ENCODE peak calls at places on chromosomes 6 and 20, in five cellular contexts. L is GM12878, K is HepG2, P is NT2/D1, E is H1. H is an unnamed sample.
A peak's percentile ranks its signal among the peaks of the same experiment; 100 is the strongest.

GRCh38 chr6:148272084-148272483 is 70.6 kb upstream of the SASH1 start:
- DNase-seq in L (no peak), K (no peak), P (no peak), E (no peak), H (no peak)

GRCh38 chr6:33549196-33549595 is 30.9 kb downstream of the BAK1 start:
- DNase-seq in L (no peak), K (no peak), P (no peak), E (no peak), H (no peak)

GRCh38 chr20:62457098-62457497 is 18.7 kb downstream of the GATA5 start:
- DNase-seq in L (no peak), K (no peak), P (no peak), E (no peak), H (no peak)

GRCh38 chr20:3174442-3175263 is 1.3 kb upstream of the LZTS3 start:
- DNase-seq in L (no peak), K (no peak), P (peak; percentile 63), E (peak; percentile 31), H (no peak)

GRCh38 chr20:24936526-24937407 is 12.3 kb upstream of the CST7 start:
- DNase-seq in L (no peak), K (no peak), P (no peak), E (no peak), H (no peak)

GRCh38 chr20:51861726-51862466 is 59.6 kb upstream of the SALL4 start:
- DNase-seq in L (no peak), K (no peak), P (peak; percentile 70), E (no peak), H (no peak)

GRCh38 chr20:62258499-62259293 is 20.4 kb downstream of the OSBPL2 start:
- DNase-seq in L (no peak), K (no peak), P (no peak), E (no peak), H (no peak)

GRCh38 chr20:36035720-36036119 is 67.3 kb downstream of the CNBD2 start:
- DNase-seq in L (no peak), K (no peak), P (no peak), E (no peak), H (no peak)

GRCh38 chr6:105573138-105573537 is 170.3 kb upstream of the PREP start:
- DNase-seq in L (no peak), K (no peak), P (no peak), E (no peak), H (no peak)

GRCh38 chr6:159540152-159540551 is 152.9 kb downstream of the SOD2 start:
- DNase-seq in L (no peak), K (peak; percentile 36), P (peak; percentile 16), E (peak; percentile 41), H (peak; percentile 80)

GRCh38 chr6:3759656-3760245 is 8.2 kb upstream of the PXDC1 start:
- DNase-seq in L (no peak), K (peak; percentile 43), P (no peak), E (no peak), H (no peak)

GRCh38 chr20:51249781-51250180 is 226.9 kb upstream of the KCNG1 start:
- DNase-seq in L (no peak), K (no peak), P (no peak), E (no peak), H (no peak)

GRCh38 chr6:141029908-141030307 is 1102.8 kb upstream of the GJE1 start:
- DNase-seq in L (no peak), K (no peak), P (no peak), E (no peak), H (no peak)

GRCh38 chr6:160978141-160978926 is 13.2 kb upstream of the MAP3K4 start:
- DNase-seq in L (no peak), K (no peak), P (no peak), E (no peak), H (no peak)

GRCh38 chr6:89539779-89540178 is 98.8 kb downstream of the LYRM2 start:
- DNase-seq in L (no peak), K (no peak), P (no peak), E (no peak), H (no peak)

GRCh38 chr6:155100087-155100486 is 105.0 kb downstream of the TIAM2 start:
- DNase-seq in L (no peak), K (no peak), P (no peak), E (no peak), H (no peak)

GRCh38 chr6:35583893-35584688 is 71.4 kb upstream of the TULP1 start:
- DNase-seq in L (peak; percentile 37), K (peak; percentile 78), P (peak; percentile 58), E (peak; percentile 23), H (peak; percentile 65)

GRCh38 chr6:28312939-28313338 is 23.0 kb downstream of the ZSCAN31 start:
- DNase-seq in L (no peak), K (no peak), P (no peak), E (no peak), H (no peak)

GRCh38 chr6:122008105-122009100 is 391.0 kb upstream of the HSF2 start:
- DNase-seq in L (no peak), K (no peak), P (no peak), E (no peak), H (no peak)

GRCh38 chr20:24837721-24838456 is 111.2 kb upstream of the CST7 start:
- DNase-seq in L (no peak), K (no peak), P (no peak), E (no peak), H (no peak)

GRCh38 chr6:166419268-166419667 is 36.5 kb upstream of the MPC1 start:
- DNase-seq in L (peak; percentile 71), K (no peak), P (no peak), E (no peak), H (no peak)

GRCh38 chr6:6724319-6725119 is 136.0 kb downstream of the LY86 start:
- DNase-seq in L (no peak), K (peak; percentile 51), P (no peak), E (peak; percentile 57), H (peak; percentile 62)

GRCh38 chr20:57672953-57673575 is 36.8 kb downstream of the PMEPA1 start:
- DNase-seq in L (no peak), K (no peak), P (no peak), E (no peak), H (no peak)

GRCh38 chr20:44233436-44234016 is 13.6 kb upstream of the GDAP1L1 start:
- DNase-seq in L (no peak), K (no peak), P (no peak), E (no peak), H (no peak)

GRCh38 chr6:131792091-131792496 is 15.7 kb upstream of the ENPP1 start:
- DNase-seq in L (no peak), K (peak; percentile 42), P (no peak), E (no peak), H (no peak)

GRCh38 chr6:17580518-17581048 is 19.5 kb upstream of the FAM8A1 start:
- DNase-seq in L (no peak), K (no peak), P (no peak), E (no peak), H (no peak)

GRCh38 chr20:47576516-47577033 is 74.9 kb downstream of the NCOA3 start:
- DNase-seq in L (peak; percentile 46), K (peak; percentile 97), P (no peak), E (no peak), H (peak; percentile 71)

GRCh38 chr6:147618457-147618856 is 110.0 kb downstream of the SAMD5 start:
- DNase-seq in L (no peak), K (no peak), P (no peak), E (no peak), H (no peak)

GRCh38 chr20:25222461-25223178 is 25.3 kb upstream of the PYGB start:
- DNase-seq in L (no peak), K (no peak), P (no peak), E (no peak), H (no peak)

GRCh38 chr20:20331796-20332195 is 36.1 kb upstream of the INSM1 start:
- DNase-seq in L (no peak), K (no peak), P (no peak), E (no peak), H (no peak)

GRCh38 chr20:20334489-20334888 is 33.4 kb upstream of the INSM1 start:
- DNase-seq in L (peak; percentile 73), K (no peak), P (no peak), E (no peak), H (no peak)

GRCh38 chr20:20338133-20338730 is 29.7 kb upstream of the INSM1 start:
- DNase-seq in L (no peak), K (no peak), P (no peak), E (no peak), H (no peak)

GRCh38 chr20:20329564-20329963 is 38.3 kb upstream of the INSM1 start:
- DNase-seq in L (no peak), K (no peak), P (no peak), E (no peak), H (no peak)

GRCh38 chr20:20333866-20334265 is 34.0 kb upstream of the INSM1 start:
- DNase-seq in L (no peak), K (no peak), P (no peak), E (no peak), H (no peak)
- TF ChIP-seq SUZ12 in L (no peak), K (no peak), P (no peak), E (no peak), H (no peak)

GRCh38 chr20:34791289-34792020 is 34.0 kb downstream of the NCOA6 start:
- DNase-seq in L (no peak), K (no peak), P (peak; percentile 18), E (no peak), H (no peak)
- TF ChIP-seq SUZ12 in L (no peak), K (no peak), P (no peak), E (no peak), H (no peak)

GRCh38 chr20:40945754-40946451 is 82.7 kb upstream of the TOP1 start:
- DNase-seq in L (no peak), K (peak; percentile 72), P (peak; percentile 86), E (peak; percentile 36), H (peak; percentile 78)
- TF ChIP-seq SUZ12 in L (no peak), K (no peak), P (no peak), E (no peak), H (no peak)

GRCh38 chr6:163420315-163420667 is 5.8 kb downstream of the QKI start:
- DNase-seq in L (no peak), K (no peak), P (no peak), E (no peak), H (no peak)
- TF ChIP-seq SUZ12 in L (no peak), K (no peak), P (no peak), E (no peak), H (no peak)

DNA sequence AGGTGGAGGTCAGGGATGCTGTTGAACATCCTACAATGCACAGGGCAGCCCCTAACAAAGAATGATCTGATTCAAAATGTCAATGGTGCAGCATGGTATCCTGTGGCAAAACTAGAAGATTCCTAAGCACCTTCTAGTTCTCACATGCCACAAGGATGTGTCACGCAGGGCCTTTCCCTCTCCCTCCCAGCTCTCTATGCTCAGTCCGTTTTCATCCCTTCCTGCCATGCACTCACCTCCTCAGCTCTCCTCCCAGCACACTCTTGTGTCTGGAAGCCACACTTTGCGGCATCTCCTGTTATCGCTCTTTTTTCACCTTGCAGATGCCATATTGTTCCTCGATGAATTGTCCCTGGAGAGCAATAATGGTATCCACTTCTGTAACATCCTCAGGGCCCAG is 263.4 kb downstream of the CDC5L start:
- DNase-seq in L (no peak), K (no peak), P (no peak), E (no peak), H (no peak)
- TF ChIP-seq SUZ12 in L (no peak), K (no peak), P (no peak), E (no peak), H (no peak)